ENCODE peak calls at places on chromosomes 3 and 15, in four cellular contexts. One of them, this sample, is unnamed.

GRCh38 chr3:99954914-99955644 is 137.4 kb downstream of the CMSS1 start:
- DNase-seq in HepG2: peak; percentile 61
- DNase-seq in A549: no peak
- DNase-seq in IMR-90: no peak
- DNase-seq in this sample: no peak

GRCh38 chr3:51670053-51670666 is 892 bp upstream of the TEX264 start:
- DNase-seq in HepG2: no peak
- DNase-seq in A549: no peak
- DNase-seq in IMR-90: no peak
- DNase-seq in this sample: no peak

GRCh38 chr3:132730891-132731580 is 8.8 kb upstream of the NPHP3 start:
- DNase-seq in HepG2: peak; percentile 33
- DNase-seq in IMR-90: peak; percentile 57
- DNase-seq in A549: peak; percentile 39
- DNase-seq in this sample: no peak

GRCh38 chr3:12629560-12629959 is 34.4 kb downstream of the RAF1 start:
- DNase-seq in IMR-90: peak; percentile 59
- DNase-seq in A549: no peak
- DNase-seq in HepG2: no peak
- DNase-seq in this sample: no peak

GRCh38 chr3:98645039-98645438 is 51.6 kb upstream of the CPOX start:
- DNase-seq in A549: no peak
- DNase-seq in IMR-90: no peak
- DNase-seq in HepG2: no peak
- DNase-seq in this sample: no peak

GRCh38 chr15:61871926-61872522 is 188.2 kb downstream of the VPS13C start:
- DNase-seq in A549: peak; percentile 32
- DNase-seq in IMR-90: peak; percentile 20
- DNase-seq in HepG2: peak; percentile 13
- DNase-seq in this sample: no peak

GRCh38 chr3:112651516-112651915 is 10.6 kb upstream of the CCDC80 start:
- DNase-seq in HepG2: no peak
- DNase-seq in IMR-90: peak; percentile 55
- DNase-seq in A549: no peak
- DNase-seq in this sample: no peak

GRCh38 chr15:41585140-41586047 is 26.4 kb downstream of the TYRO3 start:
- DNase-seq in A549: peak; percentile 44
- DNase-seq in IMR-90: peak; percentile 44
- DNase-seq in HepG2: no peak
- DNase-seq in this sample: no peak

GRCh38 chr15:75551076-75551475 is 28.0 kb downstream of the PTPN9 start:
- DNase-seq in IMR-90: no peak
- DNase-seq in HepG2: no peak
- DNase-seq in A549: no peak
- DNase-seq in this sample: no peak

GRCh38 chr3:45453887-45454286 is 65.5 kb downstream of the LARS2 start:
- DNase-seq in HepG2: no peak
- DNase-seq in A549: no peak
- DNase-seq in IMR-90: no peak
- DNase-seq in this sample: no peak

GRCh38 chr3:183638092-183638644 is 2.7 kb downstream of the KLHL24 start:
- DNase-seq in IMR-90: no peak
- DNase-seq in A549: no peak
- DNase-seq in HepG2: no peak
- DNase-seq in this sample: no peak

GRCh38 chr3:42823351-42823750 is 14.1 kb downstream of the ACKR2 start:
- DNase-seq in A549: peak; percentile 29
- DNase-seq in HepG2: no peak
- DNase-seq in IMR-90: peak; percentile 11
- DNase-seq in this sample: no peak

GRCh38 chr3:87390821-87391220 is 114.4 kb upstream of the POU1F1 start:
- DNase-seq in IMR-90: no peak
- DNase-seq in HepG2: no peak
- DNase-seq in A549: no peak
- DNase-seq in this sample: no peak

DNA sequence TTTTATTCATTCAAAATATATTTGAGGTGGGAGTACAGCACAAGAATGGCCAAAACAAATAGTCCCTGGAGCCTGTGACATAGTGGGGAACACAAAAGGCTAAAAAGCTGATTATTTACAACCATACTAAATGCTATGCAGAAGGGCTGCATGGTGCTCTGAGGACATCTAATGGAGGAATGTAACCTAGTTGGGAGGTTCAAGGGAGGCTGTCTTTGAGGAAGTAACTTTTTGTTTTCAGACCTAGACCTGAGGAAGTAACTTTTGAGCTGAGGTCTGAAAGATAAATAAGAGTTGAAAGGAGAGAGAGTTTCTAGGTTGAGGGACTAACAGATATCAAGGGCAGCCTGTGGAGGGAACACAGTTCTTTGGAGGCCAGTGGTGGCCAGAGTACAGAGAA is 34.8 kb upstream of the RASA2 start:
- DNase-seq in IMR-90: peak; percentile 80
- DNase-seq in A549: peak; percentile 82
- DNase-seq in HepG2: peak; percentile 59
- DNase-seq in this sample: peak; percentile 80
- TF ChIP-seq SMC3 in IMR-90: peak; percentile 81
- TF ChIP-seq SMC3 in A549: peak; percentile 94
- TF ChIP-seq SMC3 in HepG2: peak; percentile 50
- TF ChIP-seq SMC3 in this sample: peak; percentile 98

GRCh38 chr3:194165619-194166018 is 29.7 kb downstream of the HES1 start:
- DNase-seq in IMR-90: no peak
- DNase-seq in HepG2: peak; percentile 38
- DNase-seq in A549: no peak
- DNase-seq in this sample: no peak

GRCh38 chr3:194168994-194169393 is 33.0 kb downstream of the HES1 start:
- DNase-seq in HepG2: no peak
- DNase-seq in A549: peak; percentile 10
- DNase-seq in IMR-90: no peak
- DNase-seq in this sample: no peak

GRCh38 chr3:194167873-194168272 is 31.9 kb downstream of the HES1 start:
- DNase-seq in IMR-90: no peak
- DNase-seq in A549: no peak
- DNase-seq in HepG2: no peak
- DNase-seq in this sample: no peak

GRCh38 chr3:194167480-194167862 is 31.5 kb downstream of the HES1 start:
- DNase-seq in IMR-90: no peak
- DNase-seq in HepG2: no peak
- DNase-seq in A549: no peak
- DNase-seq in this sample: no peak

DNA sequence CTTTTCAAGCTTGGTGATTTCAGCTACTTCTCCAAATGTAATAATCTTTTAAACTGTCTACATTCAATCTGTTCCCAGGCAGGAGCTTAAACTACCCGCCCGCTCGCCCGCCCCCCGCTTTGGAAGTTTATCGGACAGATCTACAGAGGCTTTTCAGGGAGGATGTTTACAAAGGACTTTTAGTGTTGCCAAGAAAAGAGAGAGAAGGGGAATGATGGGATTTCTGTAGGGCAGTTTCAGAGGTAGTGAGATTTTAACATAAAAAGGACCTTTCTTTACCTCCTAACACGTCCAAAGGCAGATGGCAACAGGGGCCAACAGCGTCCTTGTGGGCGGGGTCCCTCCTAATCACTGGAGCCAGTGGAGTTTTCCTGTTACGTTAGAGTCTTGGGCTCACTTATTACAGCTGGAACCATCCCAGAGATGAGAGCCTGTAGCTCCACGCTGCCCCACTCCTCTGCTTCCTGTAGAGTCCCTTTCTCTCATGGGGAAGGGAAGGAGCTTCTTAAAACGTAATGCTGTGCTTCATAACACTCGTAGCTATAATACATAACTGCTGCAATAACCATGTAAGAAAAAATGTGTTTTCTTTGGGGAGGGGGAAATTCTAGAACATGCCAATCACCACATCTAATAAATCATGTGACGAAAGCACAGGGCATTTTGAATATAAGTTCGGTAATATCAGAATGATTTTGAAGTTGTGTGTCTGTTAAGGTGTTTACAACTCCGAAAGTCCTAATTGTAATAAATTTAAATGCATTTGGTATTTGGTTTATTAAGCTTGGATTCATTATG is 30.9 kb downstream of the HES1 start:
- DNase-seq in A549: no peak
- DNase-seq in IMR-90: no peak
- DNase-seq in HepG2: no peak
- DNase-seq in this sample: no peak
- TF ChIP-seq SMC3 in A549: no peak
- TF ChIP-seq SMC3 in IMR-90: no peak
- TF ChIP-seq SMC3 in HepG2: no peak
- TF ChIP-seq SMC3 in this sample: no peak

GRCh38 chr15:57559875-57560274 is 31.8 kb upstream of the MYZAP start:
- DNase-seq in A549: peak; percentile 69
- DNase-seq in IMR-90: no peak
- DNase-seq in HepG2: peak; percentile 88
- DNase-seq in this sample: no peak
- TF ChIP-seq SMC3 in A549: peak; percentile 83
- TF ChIP-seq SMC3 in IMR-90: peak; percentile 32
- TF ChIP-seq SMC3 in HepG2: peak; percentile 77
- TF ChIP-seq SMC3 in this sample: peak; percentile 43

GRCh38 chr15:80991446-80991845 is 1.8 kb upstream of the MESD start:
- DNase-seq in A549: no peak
- DNase-seq in HepG2: no peak
- DNase-seq in IMR-90: peak; percentile 73
- DNase-seq in this sample: no peak
- TF ChIP-seq SMC3 in A549: no peak
- TF ChIP-seq SMC3 in HepG2: no peak
- TF ChIP-seq SMC3 in IMR-90: no peak
- TF ChIP-seq SMC3 in this sample: no peak